ENCODE peak calls at places on chromosomes 5 and 9, in four cellular contexts. M, G, Z and V are unnamed samples.
A peak's percentile ranks its signal among the peaks of the same experiment; 100 is the strongest.

GRCh38 chr9:91492237-91492636 is 68.6 kb upstream of the NFIL3 start:
- DNase-seq in M (no peak), G (no peak), Z (no peak), V (no peak)

GRCh38 chr5:141513627-141514329 is 24.9 kb downstream of the PCDHGC5 start:
- DNase-seq in M (no peak), G (no peak), Z (peak; percentile 87), V (peak; percentile 86)

GRCh38 chr9:72807765-72808445 is 144.9 kb downstream of the ALDH1A1 start:
- DNase-seq in M (peak; percentile 22), G (no peak), Z (no peak), V (peak; percentile 15)

GRCh38 chr9:129664664-129665007 is 811 bp upstream of the PRRX2 start:
- DNase-seq in M (no peak), G (no peak), Z (no peak), V (peak; percentile 54)

GRCh38 chr9:81613002-81613750 is 76.2 kb downstream of the TLE1 start:
- DNase-seq in M (no peak), G (no peak), Z (peak; percentile 98), V (peak; percentile 89)

GRCh38 chr5:166211640-166212039 is 2079.8 kb upstream of the WWC1 start:
- DNase-seq in M (no peak), G (no peak), Z (no peak), V (no peak)

GRCh38 chr5:124706729-124707361 is 39.6 kb downstream of the ZNF608 start:
- DNase-seq in M (no peak), G (no peak), Z (peak; percentile 58), V (peak; percentile 70)

GRCh38 chr9:131096490-131097258 is at the start of gene AIF1L:
- DNase-seq in M (peak; percentile 99), G (peak; percentile 41), Z (no peak), V (peak; percentile 77)

GRCh38 chr5:137564475-137564961 is 65.4 kb upstream of the SPOCK1 start:
- DNase-seq in M (no peak), G (no peak), Z (no peak), V (no peak)

GRCh38 chr5:137566118-137566541 is 67.0 kb upstream of the SPOCK1 start:
- DNase-seq in M (no peak), G (no peak), Z (peak; percentile 7), V (no peak)

GRCh38 chr5:137565450-137565849 is 66.3 kb upstream of the SPOCK1 start:
- DNase-seq in M (no peak), G (no peak), Z (peak; percentile 17), V (no peak)

GRCh38 chr5:137567226-137567625 is 68.1 kb upstream of the SPOCK1 start:
- DNase-seq in M (no peak), G (no peak), Z (no peak), V (peak; percentile 68)

DNA sequence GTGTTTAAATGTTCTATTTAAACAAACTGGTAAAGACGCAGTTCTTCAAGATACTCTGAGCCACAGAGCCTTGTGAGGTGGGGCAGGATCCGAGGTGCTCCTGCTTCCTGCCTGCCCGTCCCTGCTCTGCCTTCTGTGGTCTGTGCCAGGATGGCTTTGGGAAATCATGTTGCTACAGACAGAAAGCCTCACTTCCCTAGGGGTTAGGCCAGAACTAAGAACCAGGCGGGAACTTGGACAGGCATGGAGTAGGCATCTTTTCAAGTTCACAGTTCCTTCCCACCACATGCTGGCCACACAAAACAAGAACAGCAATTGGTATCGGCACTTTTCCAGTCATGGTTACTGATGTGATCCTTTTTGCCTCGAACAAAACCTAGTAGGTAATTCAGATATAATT is 67.7 kb upstream of the SPOCK1 start:
- DNase-seq in M (no peak), G (no peak), Z (no peak), V (peak; percentile 25)
- TF ChIP-seq RCOR1 in M (no peak), G (no peak), Z (no peak), V (no peak)

DNA sequence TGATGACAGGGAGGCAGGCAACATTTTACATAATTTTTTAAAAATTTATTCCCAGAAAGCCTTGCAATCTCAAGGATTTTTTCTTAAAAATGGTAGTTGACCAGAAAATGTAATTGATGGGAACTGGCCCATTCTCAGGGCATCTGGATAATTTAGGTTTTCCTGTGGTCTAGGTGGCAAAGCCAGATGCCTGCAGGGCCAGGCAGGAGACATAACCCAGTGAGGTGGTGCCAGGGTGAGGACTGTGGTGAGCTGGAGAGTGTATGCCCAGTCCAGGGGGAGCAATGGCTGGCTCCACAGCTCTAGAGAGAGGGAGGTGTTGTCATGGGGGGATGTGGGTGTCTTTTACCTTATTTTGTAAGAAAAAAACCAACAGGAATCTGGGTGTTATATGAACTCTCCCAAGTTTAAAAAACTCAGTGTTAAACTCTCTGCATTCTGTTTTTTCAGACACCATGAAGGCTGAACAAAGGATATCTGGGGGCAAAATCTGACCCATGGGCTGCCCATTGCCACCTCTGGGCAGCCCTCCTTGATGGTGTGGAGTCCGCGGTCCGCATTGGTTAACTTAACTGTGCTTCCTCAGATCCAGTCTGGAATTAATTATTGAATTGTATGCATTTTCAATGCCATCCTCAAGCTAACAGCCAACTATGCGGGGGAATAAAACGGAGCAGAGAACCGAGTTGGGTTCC is 43.9 kb downstream of the BOD1 start:
- DNase-seq in M (no peak), G (no peak), Z (no peak), V (peak; percentile 51)
- TF ChIP-seq RCOR1 in M (no peak), G (no peak), Z (no peak), V (no peak)

DNA sequence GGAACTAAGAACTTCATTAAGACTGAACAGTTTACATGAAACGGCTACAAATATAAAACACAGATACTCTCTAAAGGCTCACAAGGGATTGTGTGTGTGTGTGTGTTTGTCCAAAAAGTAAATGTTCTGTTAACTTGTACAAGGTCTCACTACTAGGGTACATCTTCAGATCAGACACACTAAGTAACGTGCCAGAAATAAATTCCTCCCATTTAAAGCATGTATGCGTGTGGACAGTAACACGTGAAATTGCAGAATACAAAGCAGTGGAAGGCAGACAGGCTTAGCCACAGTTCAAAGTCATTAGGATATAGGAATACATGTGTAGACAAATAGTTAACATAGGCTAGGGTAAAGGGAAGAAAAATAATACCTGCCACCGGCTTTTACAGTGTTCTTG is 1.8 kb downstream of the BNC2 start:
- DNase-seq in M (no peak), G (no peak), Z (peak; percentile 28), V (no peak)
- TF ChIP-seq RCOR1 in M (no peak), G (no peak), Z (no peak), V (no peak)

GRCh38 chr9:69122086-69122390 is 52.0 kb upstream of the TJP2 start:
- DNase-seq in M (no peak), G (peak; percentile 48), Z (peak; percentile 61), V (peak; percentile 74)
- TF ChIP-seq RCOR1 in M (no peak), G (no peak), Z (no peak), V (no peak)

GRCh38 chr5:146466521-146467349 is 19.6 kb downstream of the TCERG1 start:
- DNase-seq in M (no peak), G (peak; percentile 25), Z (peak; percentile 37), V (peak; percentile 28)

GRCh38 chr5:146458894-146459293 is 11.8 kb downstream of the TCERG1 start:
- DNase-seq in M (no peak), G (no peak), Z (no peak), V (no peak)

GRCh38 chr5:146461319-146461718 is 14.2 kb downstream of the TCERG1 start:
- DNase-seq in M (no peak), G (no peak), Z (peak; percentile 20), V (no peak)

GRCh38 chr5:146467729-146468128 is 20.6 kb downstream of the TCERG1 start:
- DNase-seq in M (no peak), G (no peak), Z (no peak), V (no peak)

GRCh38 chr5:146463446-146463845 is 16.3 kb downstream of the TCERG1 start:
- DNase-seq in M (no peak), G (no peak), Z (no peak), V (no peak)
- TF ChIP-seq RCOR1 in M (no peak), G (no peak), Z (no peak), V (no peak)

DNA sequence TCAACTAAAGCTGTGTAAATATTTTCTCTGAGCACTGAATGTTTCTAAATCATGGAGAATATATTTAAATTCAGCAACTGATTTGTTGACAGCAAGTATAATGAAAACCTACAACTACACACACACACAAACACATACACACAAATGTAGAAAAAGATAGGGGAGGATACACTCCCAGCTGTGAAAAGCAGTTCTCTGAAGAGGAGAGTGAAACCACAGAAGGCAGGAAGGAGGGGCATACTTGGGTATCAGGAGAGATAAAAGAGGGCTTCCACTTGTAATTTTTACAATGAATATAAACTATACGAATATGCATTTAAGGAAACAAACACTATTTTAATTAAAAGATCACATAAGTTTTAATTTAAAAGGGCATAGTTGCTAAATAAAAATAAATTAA is 227.8 kb upstream of the SLC24A2 start:
- DNase-seq in M (no peak), G (no peak), Z (no peak), V (no peak)
- TF ChIP-seq RCOR1 in M (no peak), G (no peak), Z (no peak), V (no peak)

DNA sequence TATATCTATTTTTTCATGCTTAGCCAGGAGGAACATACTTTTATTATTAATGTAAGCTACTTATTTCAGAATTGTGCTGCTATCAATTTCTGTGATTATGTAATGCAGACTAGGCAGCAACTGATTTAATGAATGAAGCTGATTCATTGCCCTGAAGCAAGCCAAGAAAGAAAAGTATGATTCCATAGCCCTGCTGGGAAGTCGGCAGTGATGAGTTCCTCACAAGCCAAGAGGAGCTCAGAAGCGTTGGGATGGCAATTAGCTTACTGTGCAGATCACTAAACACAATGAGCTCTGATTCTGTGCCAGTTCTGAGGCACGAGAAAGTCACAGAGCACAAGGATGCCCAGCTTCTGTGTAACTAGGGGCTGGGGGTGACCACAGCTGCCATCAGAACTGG is 254.3 kb upstream of the KLF9 start:
- DNase-seq in M (no peak), G (no peak), Z (no peak), V (no peak)
- TF ChIP-seq RCOR1 in M (no peak), G (no peak), Z (no peak), V (no peak)

DNA sequence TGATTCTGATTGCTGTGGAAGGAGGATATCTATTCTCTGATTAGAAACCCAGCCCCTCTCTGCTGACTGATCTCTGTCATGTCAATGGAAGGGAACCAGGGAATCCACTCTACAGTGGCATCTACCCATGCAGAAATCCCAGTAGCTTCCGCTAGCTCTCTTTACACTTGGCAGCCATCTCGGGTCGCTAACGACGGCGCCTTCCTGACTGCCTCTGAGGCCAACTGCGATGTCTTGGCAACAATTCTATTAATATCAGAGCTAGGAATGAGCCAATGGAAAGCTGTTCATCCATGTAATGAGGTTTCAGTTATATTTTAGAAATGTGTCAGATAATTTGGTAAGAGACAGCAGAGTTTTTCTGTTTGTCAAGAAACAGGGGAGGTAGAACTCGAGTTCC is 67.6 kb upstream of the ATP10B start:
- DNase-seq in M (no peak), G (no peak), Z (no peak), V (no peak)
- TF ChIP-seq RCOR1 in M (no peak), G (no peak), Z (no peak), V (no peak)

GRCh38 chr5:156189628-156190027 is 137.3 kb upstream of the SGCD start:
- DNase-seq in M (no peak), G (no peak), Z (no peak), V (no peak)

GRCh38 chr5:156182174-156182967 is 144.6 kb upstream of the SGCD start:
- DNase-seq in M (no peak), G (no peak), Z (peak; percentile 35), V (no peak)

GRCh38 chr5:156191547-156191946 is 135.4 kb upstream of the SGCD start:
- DNase-seq in M (no peak), G (no peak), Z (no peak), V (no peak)

GRCh38 chr5:156188026-156188425 is 138.9 kb upstream of the SGCD start:
- DNase-seq in M (no peak), G (no peak), Z (peak; percentile 10), V (no peak)

GRCh38 chr5:156186760-156187159 is 140.2 kb upstream of the SGCD start:
- DNase-seq in M (no peak), G (peak; percentile 34), Z (peak; percentile 74), V (no peak)
- TF ChIP-seq RCOR1 in M (no peak), G (no peak), Z (no peak), V (no peak)